ENCODE peak calls at places on chromosomes 3 and 15, in six cellular contexts. J is upper lobe of left lung, F is astrocyte, A is cardiac muscle cell, R is adrenal gland, T is heart left ventricle. C is an unnamed sample.

GRCh38 chr3:185658943-185659342 is 72.8 kb downstream of the SENP2 start:
- DNase-seq in J (no peak), F (no peak), A (peak; percentile 53), R (no peak), T (no peak), C (no peak)

GRCh38 chr3:10263549-10264363 is 15.5 kb downstream of the TATDN2 start:
- DNase-seq in J (peak; percentile 80), F (peak; percentile 33), A (peak; percentile 62), R (peak; percentile 57), T (no peak), C (no peak)

GRCh38 chr3:177282028-177282655 is 84.9 kb upstream of the TBL1XR1 start:
- DNase-seq in J (no peak), F (no peak), A (no peak), R (no peak), T (no peak), C (no peak)

GRCh38 chr3:156997351-156997750 is 162.6 kb downstream of the CCNL1 start:
- DNase-seq in J (no peak), F (peak; percentile 9), A (peak; percentile 48), R (no peak), T (no peak), C (no peak)

GRCh38 chr3:172203522-172204258 is 164.3 kb downstream of the FNDC3B start:
- DNase-seq in J (no peak), F (peak; percentile 68), A (peak; percentile 38), R (no peak), T (no peak), C (no peak)

GRCh38 chr15:74799843-74800558 is 12.6 kb upstream of the LMAN1L start:
- DNase-seq in J (peak; percentile 95), F (no peak), A (peak; percentile 60), R (peak; percentile 80), T (peak; percentile 75), C (peak; percentile 93)

GRCh38 chr3:46907271-46907670 is 29.8 kb downstream of the PTH1R start:
- DNase-seq in J (peak; percentile 38), F (no peak), A (no peak), R (no peak), T (peak; percentile 16), C (peak; percentile 33)

GRCh38 chr15:84949845-84950569 is 31.6 kb upstream of the PDE8A start:
- DNase-seq in J (no peak), F (no peak), A (no peak), R (no peak), T (no peak), C (no peak)

GRCh38 chr15:48494646-48495045 is 150.9 kb downstream of the FBN1 start:
- DNase-seq in J (no peak), F (peak; percentile 70), A (peak; percentile 28), R (no peak), T (no peak), C (no peak)

GRCh38 chr3:193702967-193703366 is 110.0 kb downstream of the OPA1 start:
- DNase-seq in J (no peak), F (peak; percentile 68), A (peak; percentile 10), R (no peak), T (no peak), C (no peak)

GRCh38 chr3:169390310-169390731 is 273.2 kb downstream of the MECOM start:
- DNase-seq in J (no peak), F (peak; percentile 25), A (peak; percentile 60), R (no peak), T (no peak), C (no peak)

GRCh38 chr15:36653851-36654250 is 74.4 kb downstream of the CDIN1 start:
- DNase-seq in J (no peak), F (no peak), A (no peak), R (no peak), T (no peak), C (no peak)

GRCh38 chr15:31338318-31338878 is 11.8 kb downstream of the KLF13 start:
- DNase-seq in J (no peak), F (no peak), A (peak; percentile 14), R (no peak), T (no peak), C (no peak)

GRCh38 chr3:13587442-13587841 is 38.5 kb downstream of the FBLN2 start:
- DNase-seq in J (no peak), F (no peak), A (no peak), R (no peak), T (no peak), C (no peak)

GRCh38 chr3:32569540-32570425 is 875 bp downstream of the DYNC1LI1 start:
- DNase-seq in J (peak; percentile 95), F (no peak), A (peak; percentile 27), R (peak; percentile 66), T (peak; percentile 74), C (peak; percentile 60)

GRCh38 chr15:85828869-85829268 is 34.1 kb upstream of the KLHL25 start:
- DNase-seq in J (no peak), F (no peak), A (no peak), R (no peak), T (no peak), C (no peak)

GRCh38 chr15:23565395-23566069 is at the start of gene MKRN3:
- DNase-seq in J (peak; percentile 75), F (peak; percentile 88), A (peak; percentile 49), R (no peak), T (no peak), C (peak; percentile 22)

GRCh38 chr3:100257601-100258000 is 3.2 kb upstream of the TBC1D23 start:
- DNase-seq in J (no peak), F (peak; percentile 32), A (peak; percentile 5), R (no peak), T (no peak), C (no peak)

GRCh38 chr3:148235566-148235965 is 462.1 kb upstream of the AGTR1 start:
- DNase-seq in J (no peak), F (no peak), A (no peak), R (no peak), T (no peak), C (no peak)

GRCh38 chr3:148240351-148240750 is 457.4 kb upstream of the AGTR1 start:
- DNase-seq in J (no peak), F (no peak), A (no peak), R (no peak), T (no peak), C (no peak)

GRCh38 chr3:148243609-148244008 is 454.1 kb upstream of the AGTR1 start:
- DNase-seq in J (no peak), F (no peak), A (no peak), R (no peak), T (no peak), C (no peak)

GRCh38 chr3:148233403-148233802 is 464.3 kb upstream of the AGTR1 start:
- DNase-seq in J (no peak), F (peak; percentile 32), A (peak; percentile 58), R (no peak), T (no peak), C (no peak)

GRCh38 chr3:148238421-148238821 is 459.3 kb upstream of the AGTR1 start:
- DNase-seq in J (no peak), F (peak; percentile 37), A (no peak), R (no peak), T (no peak), C (no peak)
- H3K4me1 ChIP-seq in J (no peaks in the 10 kb centered on the region), F (no peaks in the 10 kb centered on the region), A (no peaks in the 10 kb centered on the region), R (no peaks in the 10 kb centered on the region), T (no peaks in the 10 kb centered on the region), C (no peaks in the 10 kb centered on the region)

GRCh38 chr15:66754789-66755188 is 52.8 kb downstream of the SMAD6 start:
- DNase-seq in J (no peak), F (no peak), A (no peak), R (no peak), T (peak; percentile 10), C (no peak)
- H3K36me3 ChIP-seq in J (no peaks in the 10 kb centered on the region), F (no peaks in the 10 kb centered on the region), A (peaks cover 8% of the 10 kb centered on the region), R (no peaks in the 10 kb centered on the region), T (no peaks in the 10 kb centered on the region), C (no peaks in the 10 kb centered on the region)

GRCh38 chr3:140823106-140823505 is 118.5 kb upstream of the SLC25A36 start:
- DNase-seq in J (no peak), F (no peak), A (no peak), R (no peak), T (no peak), C (no peak)

GRCh38 chr3:140816372-140816771 is 125.3 kb upstream of the SLC25A36 start:
- DNase-seq in J (no peak), F (no peak), A (no peak), R (no peak), T (no peak), C (no peak)

GRCh38 chr3:140816804-140817203 is 124.8 kb upstream of the SLC25A36 start:
- DNase-seq in J (no peak), F (no peak), A (no peak), R (no peak), T (no peak), C (no peak)

GRCh38 chr3:140822381-140823047 is 119.1 kb upstream of the SLC25A36 start:
- DNase-seq in J (no peak), F (no peak), A (no peak), R (no peak), T (no peak), C (no peak)

DNA sequence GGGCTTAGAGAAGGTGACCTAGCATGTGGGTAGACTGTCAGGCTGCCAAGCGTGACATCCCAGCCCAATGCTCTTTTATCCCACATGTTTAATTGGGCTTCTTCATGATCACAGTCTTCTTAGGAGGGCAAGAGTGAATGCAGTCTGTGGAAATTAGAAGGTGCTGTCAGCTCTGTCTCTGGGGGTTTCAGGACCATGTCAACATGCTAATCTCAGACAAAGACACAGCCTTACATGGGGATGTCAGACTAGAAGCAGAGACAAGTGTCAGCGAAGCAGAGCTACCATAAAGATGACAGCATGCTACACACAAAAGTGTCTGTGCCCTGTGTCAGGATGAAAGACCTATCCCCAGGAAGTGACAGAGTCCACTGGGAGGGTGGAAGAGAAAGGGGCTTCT is 120.1 kb upstream of the SLC25A36 start:
- DNase-seq in J (no peak), F (no peak), A (no peak), R (no peak), T (no peak), C (no peak)
- TF ChIP-seq CTCF in J (no peak), F (no peak), A (no peak), R (no peak), T (no peak), C (no peak)

DNA sequence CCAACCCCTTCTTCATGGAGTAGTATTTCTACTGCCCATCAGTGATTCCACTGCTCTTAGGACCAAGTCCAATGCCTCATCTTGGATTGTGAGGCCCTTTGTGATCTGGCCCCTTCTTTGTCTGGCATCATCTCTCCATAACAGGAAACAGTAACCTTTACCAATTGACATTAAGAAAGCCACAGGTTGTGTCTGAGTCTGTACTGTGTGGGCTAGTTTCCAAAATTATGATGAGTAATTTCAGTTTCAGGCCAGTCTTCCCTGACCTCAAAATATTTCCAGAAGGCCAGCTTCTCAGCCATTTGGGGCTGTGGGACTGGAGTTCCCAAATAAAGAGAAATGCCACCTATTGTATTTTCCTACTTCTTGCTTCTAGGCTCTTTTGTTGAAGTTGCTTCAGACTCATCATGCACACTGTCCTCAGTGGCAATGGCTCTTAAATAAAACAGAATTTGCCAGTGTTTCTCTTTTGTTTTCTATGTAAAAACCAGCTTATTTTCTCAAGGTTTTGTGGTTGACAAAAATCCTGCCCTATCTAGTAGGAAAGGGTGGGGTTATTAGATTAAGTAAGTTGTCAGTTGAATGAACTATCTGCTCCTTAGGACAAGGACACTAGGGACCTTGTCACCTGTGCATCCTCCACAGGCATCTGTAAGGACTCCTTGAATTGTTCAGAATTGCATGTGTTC is 47.0 kb upstream of the ACKR4 start:
- DNase-seq in J (no peak), F (peak; percentile 84), A (peak; percentile 62), R (no peak), T (no peak), C (no peak)
- H3K4me1 ChIP-seq in J (peaks cover 20% of the 10 kb centered on the region), F (peaks cover 23% of the 10 kb centered on the region), A (no peaks in the 10 kb centered on the region), R (peaks cover 13% of the 10 kb centered on the region), T (peaks cover 15% of the 10 kb centered on the region), C (no peaks in the 10 kb centered on the region)

DNA sequence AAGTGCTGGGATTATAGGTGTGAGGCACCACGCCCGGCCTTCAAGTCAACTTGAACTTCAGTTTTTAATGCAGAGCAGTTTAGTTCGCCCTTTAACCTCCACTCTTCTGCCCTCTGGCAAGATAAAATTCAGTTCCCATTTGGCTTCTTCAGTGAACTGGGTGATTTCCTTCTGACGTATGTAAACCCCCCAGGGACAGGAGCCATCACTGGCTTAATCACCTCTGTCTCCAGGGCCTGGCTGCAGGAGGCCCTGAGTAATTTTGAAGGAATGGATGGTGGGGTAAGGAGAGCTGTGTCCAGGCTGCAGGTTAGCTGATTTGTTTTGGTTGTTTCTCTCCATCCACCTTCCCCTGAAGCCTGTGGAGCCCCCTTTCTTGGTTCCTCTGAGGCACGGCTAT is 11.9 kb downstream of the MCM2 start:
- DNase-seq in J (no peak), F (no peak), A (no peak), R (no peak), T (no peak), C (no peak)
- H3K36me3 ChIP-seq in J (no peaks in the 10 kb centered on the region), F (peaks cover 15% of the 10 kb centered on the region), A (peaks cover 23% of the 10 kb centered on the region), R (no peaks in the 10 kb centered on the region), T (peaks cover 38% of the 10 kb centered on the region), C (no peaks in the 10 kb centered on the region)

C was measured in mucosa of descending colon.